ENCODE peak calls at places on chromosomes 7 and 10, in eight cellular contexts. P, B, Z, O, V, A, H and M are unnamed samples.
A peak's percentile ranks its signal among the peaks of the same experiment; 100 is the strongest.

GRCh38 chr10:61904711-61905445 is 3.4 kb downstream of the ARID5B start:
- DNase-seq in O (peak; percentile 79), A (peak; percentile 7), B (peak; percentile 43), P (no peak), Z (peak; percentile 55), H (no peak), V (peak; percentile 73), M (peak; percentile 31)

GRCh38 chr7:22726849-22727792 is at the start of gene IL6:
- DNase-seq in Z (peak; percentile 26), P (peak; percentile 83), O (peak; percentile 58), A (peak; percentile 83), H (no peak), B (no peak), V (no peak), M (no peak)

GRCh38 chr10:31770307-31770902 is 158.2 kb downstream of the ARHGAP12 start:
- DNase-seq in B (peak; percentile 53), A (peak; percentile 56), P (peak; percentile 60), V (peak; percentile 53), Z (peak; percentile 56), O (no peak), H (peak; percentile 35), M (no peak)

GRCh38 chr10:12466701-12467100 is 117.4 kb downstream of the CAMK1D start:
- DNase-seq in V (no peak), H (no peak), O (no peak), A (no peak), B (no peak), P (no peak), Z (peak; percentile 57), M (no peak)

GRCh38 chr10:54262726-54263125 is 538.3 kb downstream of the PCDH15 start:
- DNase-seq in P (no peak), H (no peak), A (no peak), Z (no peak), V (no peak), B (no peak), O (no peak), M (no peak)

GRCh38 chr10:132774179-132774904 is 11.6 kb downstream of the NKX6-2 start:
- DNase-seq in B (no peak), H (no peak), Z (no peak), V (peak; percentile 38), O (no peak), P (no peak), A (no peak), M (no peak)

GRCh38 chr7:104388222-104388621 is 59.8 kb downstream of the LHFPL3 start:
- DNase-seq in Z (no peak), H (no peak), B (no peak), A (no peak), O (no peak), P (no peak), V (no peak), M (no peak)

GRCh38 chr10:28970231-28970630 is 292.9 kb downstream of the BAMBI start:
- DNase-seq in H (no peak), B (no peak), P (no peak), O (no peak), Z (no peak), A (no peak), V (no peak), M (no peak)

GRCh38 chr7:137731436-137731835 is 115.3 kb downstream of the DGKI start:
- DNase-seq in A (no peak), O (no peak), H (no peak), V (no peak), Z (no peak), P (no peak), B (no peak), M (no peak)

GRCh38 chr7:88368686-88369085 is 62.0 kb upstream of the STEAP4 start:
- DNase-seq in A (no peak), P (no peak), H (no peak), Z (no peak), O (no peak), B (no peak), V (no peak), M (no peak)

GRCh38 chr7:130197094-130197493 is 8.1 kb downstream of the TMEM209 start:
- DNase-seq in Z (no peak), O (no peak), A (no peak), H (no peak), V (no peak), B (no peak), P (no peak), M (no peak)

GRCh38 chr7:75038508-75038907 is 35.1 kb downstream of the RCC1L start:
- DNase-seq in B (no peak), Z (no peak), V (no peak), A (no peak), O (no peak), P (no peak), H (no peak), M (no peak)

GRCh38 chr7:93535616-93536015 is 38.9 kb downstream of the CALCR start:
- DNase-seq in H (no peak), B (no peak), A (no peak), O (no peak), V (no peak), P (no peak), Z (no peak), M (no peak)

GRCh38 chr7:74289018-74289659 is at the start of gene CLIP2:
- DNase-seq in Z (peak; percentile 79), P (peak; percentile 87), H (peak; percentile 69), V (peak; percentile 79), O (peak; percentile 89), A (peak; percentile 90), B (peak; percentile 76), M (peak; percentile 69)

GRCh38 chr10:93999401-93999851 is 5.7 kb downstream of the PLCE1 start:
- DNase-seq in P (no peak), O (no peak), H (no peak), V (no peak), A (peak; percentile 50), Z (no peak), B (no peak), M (no peak)

GRCh38 chr10:17001961-17002749 is 127.5 kb downstream of the CUBN start:
- DNase-seq in Z (peak; percentile 20), B (peak; percentile 43), A (no peak), H (no peak), P (no peak), V (no peak), O (no peak), M (no peak)

GRCh38 chr10:43204394-43204942 is 62.4 kb downstream of the RASGEF1A start:
- DNase-seq in H (no peak), P (no peak), B (no peak), V (no peak), Z (no peak), A (no peak), O (no peak), M (no peak)
- H3K27ac ChIP-seq in H (no peak overlapping the region), P (no peak overlapping the region), B (no peak overlapping the region), V (no peak overlapping the region), Z (no peak overlapping the region), A (no peak overlapping the region), O (no peak overlapping the region), M (no peak overlapping the region)

GRCh38 chr10:122049076-122049475 is 60.1 kb downstream of the TACC2 start:
- DNase-seq in P (no peak), V (no peak), H (no peak), A (no peak), B (no peak), O (no peak), Z (no peak), M (no peak)

GRCh38 chr10:122050316-122050715 is 61.4 kb downstream of the TACC2 start:
- DNase-seq in B (no peak), O (no peak), P (no peak), H (no peak), V (peak; percentile 91), A (no peak), Z (no peak), M (no peak)

GRCh38 chr10:122052702-122053101 is 63.7 kb downstream of the TACC2 start:
- DNase-seq in B (no peak), P (no peak), A (no peak), H (no peak), O (peak; percentile 64), V (no peak), Z (no peak), M (no peak)

GRCh38 chr10:122051609-122052385 is 62.8 kb downstream of the TACC2 start:
- DNase-seq in Z (no peak), A (peak; percentile 76), P (peak; percentile 74), O (peak; percentile 70), V (peak; percentile 78), H (no peak), B (no peak), M (no peak)

DNA sequence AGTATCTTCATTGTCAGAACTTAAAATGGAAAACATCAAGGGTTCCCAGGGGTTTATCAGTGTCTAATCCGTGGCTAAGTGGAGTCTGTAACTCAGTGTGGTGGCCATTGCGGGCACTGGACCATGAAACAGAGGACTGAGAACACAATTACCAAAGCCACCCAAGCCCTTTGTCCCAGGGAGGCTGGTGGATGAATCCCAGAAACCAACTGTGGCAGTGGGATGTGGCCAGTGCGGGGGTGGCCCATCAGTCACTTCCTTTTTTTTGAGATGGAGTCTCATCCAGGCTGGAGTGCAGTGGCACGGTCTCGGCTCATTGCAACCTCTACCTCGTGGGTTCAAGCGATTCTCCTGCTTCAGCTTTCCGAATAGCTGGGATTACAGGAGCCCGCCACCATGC is 61.8 kb downstream of the TACC2 start:
- DNase-seq in H (no peak), B (no peak), O (no peak), A (no peak), Z (no peak), P (no peak), V (no peak), M (no peak)
- H3K27ac ChIP-seq in H (no peak overlapping the region), B (no peak overlapping the region), O (peak overlapping the region; percentile 43), A (no peak overlapping the region), Z (no peak overlapping the region), P (no peak overlapping the region), V (peak overlapping the region; percentile 9), M (no peak overlapping the region)

DNA sequence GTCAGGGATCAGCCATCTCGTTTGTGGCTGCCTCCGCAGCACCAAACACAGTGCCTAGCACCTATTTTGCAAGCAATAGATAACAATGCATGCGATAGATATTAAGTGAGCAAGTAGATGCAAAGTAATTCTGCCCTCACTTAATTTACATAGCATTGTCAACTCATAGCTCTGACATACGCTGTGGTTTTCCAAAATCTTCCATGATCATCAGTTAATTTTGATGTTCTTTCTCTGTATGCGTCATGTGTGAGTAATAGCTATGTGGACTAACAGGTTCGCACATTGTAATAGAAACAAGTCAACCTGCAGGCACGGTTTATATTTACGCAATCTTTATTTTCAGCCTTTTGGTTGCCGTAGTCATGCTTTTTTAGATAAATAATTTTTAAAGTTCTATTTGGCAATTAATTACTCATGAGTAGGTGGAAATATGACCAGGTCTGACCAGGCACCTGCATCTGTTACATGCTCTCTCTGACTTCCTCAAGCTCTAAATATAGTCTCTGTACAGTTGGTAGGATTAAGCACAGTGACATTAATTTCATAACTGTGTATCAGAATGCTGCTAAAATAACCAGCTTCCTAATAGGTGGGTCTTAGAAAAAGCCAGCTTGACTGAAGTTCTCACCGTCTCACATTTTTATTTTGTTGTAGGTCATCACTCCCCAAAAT is 13.3 kb downstream of the MAP3K8 start:
- DNase-seq in H (no peak), P (no peak), A (no peak), Z (no peak), O (peak; percentile 76), V (no peak), B (no peak), M (no peak)
- H3K27ac ChIP-seq in H (no peak overlapping the region), P (no peak overlapping the region), A (no peak overlapping the region), Z (no peak overlapping the region), O (no peak overlapping the region), V (no peak overlapping the region), B (no peak overlapping the region), M (no peak overlapping the region)

DNA sequence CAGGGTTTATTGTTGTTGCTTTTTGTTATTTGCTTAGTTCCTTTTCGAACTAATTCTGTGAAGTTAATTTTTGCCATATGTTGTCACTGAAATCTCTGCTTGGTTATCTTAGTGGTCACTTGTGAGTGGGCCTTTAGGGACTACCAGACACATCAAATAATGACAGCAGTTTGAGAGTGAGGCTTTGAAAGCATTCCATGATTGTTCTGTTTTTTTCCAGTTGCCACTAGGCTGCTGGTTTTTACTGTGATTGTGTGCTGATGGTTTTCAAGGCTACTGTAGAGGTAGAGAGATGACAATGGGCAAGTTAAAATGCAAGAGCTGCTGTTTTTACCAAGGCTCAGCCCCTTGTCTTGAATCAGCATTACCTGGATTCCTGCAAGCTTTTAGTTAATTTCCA is 20.0 kb downstream of the SEPTIN7 start:
- DNase-seq in O (no peak), H (no peak), A (peak; percentile 7), B (no peak), V (no peak), P (no peak), Z (no peak), M (no peak)
- H3K27ac ChIP-seq in O (no peak overlapping the region), H (no peak overlapping the region), A (peak overlapping the region; percentile 81), B (no peak overlapping the region), V (no peak overlapping the region), P (no peak overlapping the region), Z (no peak overlapping the region), M (no peak overlapping the region)